ENCODE peak calls at places on chromosomes 7 and 10, in ten cellular contexts. F, R, I, L, E, T, S, O, K and N are unnamed samples.

GRCh38 chr7:158127241-158127640 is 460.4 kb downstream of the PTPRN2 start:
- DNase-seq in F (no peak), R (no peak), I (no peak), L (no peak), E (no peak), T (no peak), S (no peak), O (peak), K (no peak), N (peak)

GRCh38 chr10:112680586-112680985 is 233.6 kb downstream of the VTI1A start:
- DNase-seq in F (no peak), R (no peak), I (no peak), L (no peak), E (no peak), T (no peak), S (no peak), O (no peak), K (no peak), N (no peak)

GRCh38 chr10:79266092-79266491 is 81.2 kb upstream of the PPIF start:
- DNase-seq in F (no peak), R (no peak), I (no peak), L (no peak), E (no peak), T (no peak), S (no peak), O (no peak), K (no peak), N (no peak)

GRCh38 chr7:130444230-130444629 is 3.4 kb upstream of the CEP41 start:
- DNase-seq in F (no peak), R (no peak), I (peak), L (no peak), E (no peak), T (no peak), S (no peak), O (no peak), K (peak), N (no peak)

GRCh38 chr10:58157076-58157766 is 110.5 kb downstream of the IPMK start:
- DNase-seq in F (no peak), R (no peak), I (peak), L (peak), E (peak), T (no peak), S (no peak), O (no peak), K (peak), N (peak)

GRCh38 chr10:130301026-130301892 is 165.1 kb downstream of the GLRX3 start:
- DNase-seq in F (no peak), R (no peak), I (peak), L (no peak), E (no peak), T (peak), S (peak), O (peak), K (peak), N (peak)

GRCh38 chr7:46810986-46811385 is 770.9 kb downstream of the TNS3 start:
- DNase-seq in F (no peak), R (no peak), I (no peak), L (no peak), E (no peak), T (no peak), S (no peak), O (no peak), K (no peak), N (no peak)

GRCh38 chr10:28354552-28354951 is 51.7 kb upstream of the MPP7 start:
- DNase-seq in F (no peak), R (no peak), I (no peak), L (no peak), E (no peak), T (no peak), S (no peak), O (no peak), K (no peak), N (no peak)

GRCh38 chr7:151086802-151087246 is 549 bp downstream of the AGAP3 start:
- DNase-seq in F (no peak), R (no peak), I (peak), L (no peak), E (no peak), T (peak), S (no peak), O (peak), K (no peak), N (peak)

GRCh38 chr10:132802048-132802447 is 16.1 kb upstream of the NKX6-2 start:
- DNase-seq in F (no peak), R (no peak), I (no peak), L (no peak), E (no peak), T (no peak), S (no peak), O (no peak), K (no peak), N (no peak)

GRCh38 chr10:102280397-102281015 is 35.2 kb downstream of the GBF1 start:
- DNase-seq in F (no peak), R (no peak), I (peak), L (no peak), E (no peak), T (no peak), S (no peak), O (no peak), K (no peak), N (no peak)

GRCh38 chr10:70537398-70538194 is 59.0 kb downstream of the PALD1 start:
- DNase-seq in F (no peak), R (no peak), I (no peak), L (no peak), E (no peak), T (peak), S (no peak), O (no peak), K (no peak), N (no peak)

GRCh38 chr10:126350216-126350992 is 37.9 kb downstream of the ADAM12 start:
- DNase-seq in F (peak), R (no peak), I (peak), L (peak), E (peak), T (no peak), S (no peak), O (peak), K (peak), N (no peak)